ENCODE peak calls at places on chromosomes 12 and 14, in four cellular contexts. V is DMS53; S is CD8-positive, alpha-beta memory T cell; R is AML-193. T is an unnamed sample.

GRCh38 chr14:103537175-103537990 is 8.4 kb downstream of the TRMT61A start:
- DNase-seq in S (no peak), R (no peak), V (no peak), T (peak; percentile 45)

GRCh38 chr12:43306066-43306465 is 245.9 kb downstream of the ADAMTS20 start:
- DNase-seq in S (no peak), R (peak; percentile 42), V (no peak), T (peak; percentile 98)

GRCh38 chr12:3132636-3133409 is 55.6 kb downstream of the TSPAN9 start:
- DNase-seq in S (no peak), R (no peak), V (peak; percentile 32), T (peak; percentile 55)

GRCh38 chr14:57464013-57464730 is 29.5 kb downstream of the CCDC198 start:
- DNase-seq in R (no peak), S (no peak), V (peak; percentile 88), T (no peak)

GRCh38 chr12:62347922-62348650 is 87.9 kb downstream of the USP15 start:
- DNase-seq in R (no peak), S (no peak), V (no peak), T (peak; percentile 78)

GRCh38 chr14:102518063-102518648 is 8.6 kb upstream of the ANKRD9 start:
- DNase-seq in S (no peak), V (peak; percentile 17), R (no peak), T (no peak)

GRCh38 chr14:76768201-76768656 is 7.0 kb downstream of the VASH1 start:
- DNase-seq in V (no peak), R (peak; percentile 91), S (peak; percentile 70), T (no peak)

GRCh38 chr12:116302200-116303075 is 24.9 kb upstream of the MED13L start:
- DNase-seq in R (no peak), V (no peak), S (no peak), T (no peak)

GRCh38 chr12:52946797-52947547 is 1.9 kb upstream of the KRT18 start:
- DNase-seq in S (no peak), R (no peak), V (peak; percentile 32), T (no peak)

GRCh38 chr12:15044461-15044860 is 71.6 kb downstream of the PDE6H start:
- DNase-seq in V (no peak), R (no peak), S (no peak), T (peak; percentile 19)

GRCh38 chr14:78135450-78135891 is 34.7 kb upstream of the NRXN3 start:
- DNase-seq in V (no peak), S (no peak), R (no peak), T (no peak)

GRCh38 chr12:3752096-3752709 is 706 bp downstream of the CRACR2A start:
- DNase-seq in S (peak; percentile 74), V (peak; percentile 100), R (peak; percentile 66), T (peak; percentile 57)

GRCh38 chr12:124774054-124774461 is 89.6 kb downstream of the SCARB1 start:
- DNase-seq in S (no peak), V (no peak), R (peak; percentile 86), T (no peak)

GRCh38 chr14:53793790-53794560 is 162.7 kb downstream of the BMP4 start:
- DNase-seq in V (peak; percentile 96), R (no peak), S (no peak), T (no peak)

GRCh38 chr12:6816598-6816997 is 5.0 kb upstream of the GPR162 start:
- DNase-seq in R (no peak), S (no peak), V (no peak), T (no peak)

GRCh38 chr12:89893972-89894706 is 185.5 kb upstream of the ATP2B1 start:
- DNase-seq in V (no peak), S (no peak), R (no peak), T (peak; percentile 75)

GRCh38 chr12:31217356-31218130 is 108.4 kb downstream of the SINHCAF start:
- DNase-seq in V (no peak), S (no peak), R (no peak), T (no peak)

GRCh38 chr12:57260366-57260765 is 9.4 kb upstream of the STAC3 start:
- DNase-seq in S (no peak), V (no peak), R (no peak), T (no peak)

GRCh38 chr14:32800320-32800719 is 138.4 kb upstream of the NPAS3 start:
- DNase-seq in R (no peak), S (no peak), V (no peak), T (no peak)

T was measured in HCEC 1CT.